ENCODE peak calls at places on chromosomes 1 and 21, in seven cellular contexts. One of them, this sample, is unnamed. For H3K4me1, the result is how much of the 10 kb centered on the place peaks cover.

GRCh38 chr1:33602271-33602670 is 129.8 kb downstream of the ZSCAN20 start:
- DNase-seq in mesendoderm: no peak
- DNase-seq in neuronal stem cell: no peak
- DNase-seq in H9: no peak
- DNase-seq in mesenchymal stem cell: no peak
- DNase-seq in trophoblast cell: no peak
- DNase-seq in H1: no peak
- DNase-seq in this sample: no peak

GRCh38 chr1:73901656-73902276 is 296.2 kb downstream of the LRRIQ3 start:
- DNase-seq in mesendoderm: no peak
- DNase-seq in neuronal stem cell: no peak
- DNase-seq in H9: no peak
- DNase-seq in mesenchymal stem cell: no peak
- DNase-seq in trophoblast cell: no peak
- DNase-seq in H1: no peak
- DNase-seq in this sample: no peak

GRCh38 chr1:54335396-54336056 is 70.7 kb downstream of the SSBP3 start:
- DNase-seq in mesendoderm: peak
- DNase-seq in neuronal stem cell: no peak
- DNase-seq in H9: no peak
- DNase-seq in mesenchymal stem cell: peak
- DNase-seq in trophoblast cell: peak
- DNase-seq in H1: no peak
- DNase-seq in this sample: peak

GRCh38 chr1:67834246-67834877 is 1.1 kb upstream of the GNG12 start:
- DNase-seq in mesendoderm: no peak
- DNase-seq in neuronal stem cell: no peak
- DNase-seq in H9: no peak
- DNase-seq in mesenchymal stem cell: no peak
- DNase-seq in trophoblast cell: no peak
- DNase-seq in H1: no peak
- DNase-seq in this sample: no peak

GRCh38 chr1:156658945-156659574 is 17.1 kb downstream of the BCAN start:
- DNase-seq in mesendoderm: no peak
- DNase-seq in neuronal stem cell: no peak
- DNase-seq in H9: no peak
- DNase-seq in mesenchymal stem cell: no peak
- DNase-seq in trophoblast cell: no peak
- DNase-seq in H1: no peak
- DNase-seq in this sample: no peak

GRCh38 chr1:7315946-7316345 is 455.1 kb upstream of the VAMP3 start:
- DNase-seq in mesendoderm: no peak
- DNase-seq in neuronal stem cell: no peak
- DNase-seq in H9: peak
- DNase-seq in mesenchymal stem cell: no peak
- DNase-seq in trophoblast cell: no peak
- DNase-seq in H1: no peak
- DNase-seq in this sample: no peak

GRCh38 chr1:172394167-172394751 is 26.2 kb upstream of the C1orf105 start:
- DNase-seq in mesendoderm: no peak
- DNase-seq in neuronal stem cell: no peak
- DNase-seq in H9: no peak
- DNase-seq in mesenchymal stem cell: peak
- DNase-seq in trophoblast cell: no peak
- DNase-seq in H1: no peak
- DNase-seq in this sample: peak

GRCh38 chr1:235063068-235063765 is 65.4 kb downstream of the TOMM20 start:
- DNase-seq in mesendoderm: no peak
- DNase-seq in neuronal stem cell: no peak
- DNase-seq in H9: no peak
- DNase-seq in mesenchymal stem cell: no peak
- DNase-seq in trophoblast cell: no peak
- DNase-seq in H1: no peak
- DNase-seq in this sample: no peak

GRCh38 chr1:8426996-8427395 is 109.1 kb downstream of the SLC45A1 start:
- DNase-seq in mesendoderm: no peak
- DNase-seq in neuronal stem cell: no peak
- DNase-seq in H9: no peak
- DNase-seq in mesenchymal stem cell: no peak
- DNase-seq in trophoblast cell: no peak
- DNase-seq in H1: no peak
- DNase-seq in this sample: no peak

GRCh38 chr1:205398586-205398985 is 23.3 kb downstream of the LEMD1 start:
- DNase-seq in mesendoderm: no peak
- DNase-seq in neuronal stem cell: no peak
- DNase-seq in H9: no peak
- DNase-seq in mesenchymal stem cell: no peak
- DNase-seq in trophoblast cell: no peak
- DNase-seq in H1: no peak
- DNase-seq in this sample: no peak

GRCh38 chr1:210262167-210262896 is 29.7 kb downstream of the SERTAD4 start:
- DNase-seq in mesendoderm: no peak
- DNase-seq in neuronal stem cell: no peak
- DNase-seq in H9: no peak
- DNase-seq in mesenchymal stem cell: peak
- DNase-seq in trophoblast cell: no peak
- DNase-seq in H1: no peak
- DNase-seq in this sample: peak

GRCh38 chr21:46113497-46114176 is 15.7 kb downstream of the COL6A2 start:
- DNase-seq in mesendoderm: no peak
- DNase-seq in neuronal stem cell: no peak
- DNase-seq in H9: no peak
- DNase-seq in mesenchymal stem cell: no peak
- DNase-seq in trophoblast cell: no peak
- DNase-seq in H1: no peak
- DNase-seq in this sample: no peak

GRCh38 chr1:226223157-226223785 is at the start of gene MIXL1:
- DNase-seq in mesendoderm: peak
- DNase-seq in neuronal stem cell: no peak
- DNase-seq in H9: peak
- DNase-seq in mesenchymal stem cell: peak
- DNase-seq in trophoblast cell: peak
- DNase-seq in H1: no peak
- DNase-seq in this sample: no peak

GRCh38 chr1:14954210-14954609 is 199.3 kb upstream of the TMEM51 start:
- DNase-seq in mesendoderm: no peak
- DNase-seq in neuronal stem cell: no peak
- DNase-seq in H9: no peak
- DNase-seq in mesenchymal stem cell: no peak
- DNase-seq in trophoblast cell: no peak
- DNase-seq in H1: no peak
- DNase-seq in this sample: peak

GRCh38 chr1:232471250-232471649 is 158.7 kb downstream of the SIPA1L2 start:
- DNase-seq in mesendoderm: no peak
- DNase-seq in neuronal stem cell: no peak
- DNase-seq in H9: no peak
- DNase-seq in mesenchymal stem cell: no peak
- DNase-seq in trophoblast cell: no peak
- DNase-seq in H1: no peak
- DNase-seq in this sample: no peak

GRCh38 chr1:91585982-91586381 is 85.3 kb downstream of the CDC7 start:
- DNase-seq in mesendoderm: no peak
- DNase-seq in neuronal stem cell: no peak
- DNase-seq in H9: no peak
- DNase-seq in mesenchymal stem cell: no peak
- DNase-seq in trophoblast cell: peak
- DNase-seq in H1: no peak
- DNase-seq in this sample: no peak

GRCh38 chr1:201630582-201630981 is 91.7 kb downstream of the NAV1 start:
- DNase-seq in mesendoderm: no peak
- DNase-seq in neuronal stem cell: no peak
- DNase-seq in H9: no peak
- DNase-seq in mesenchymal stem cell: no peak
- DNase-seq in trophoblast cell: no peak
- DNase-seq in H1: no peak
- DNase-seq in this sample: no peak

GRCh38 chr1:206575165-206575893 is 36.9 kb downstream of the EIF2D start:
- DNase-seq in mesendoderm: no peak
- DNase-seq in neuronal stem cell: no peak
- DNase-seq in H9: no peak
- DNase-seq in mesenchymal stem cell: peak
- DNase-seq in trophoblast cell: peak
- DNase-seq in H1: no peak
- DNase-seq in this sample: peak

GRCh38 chr1:227905573-227906487 is 41.9 kb downstream of the WNT9A start:
- DNase-seq in mesendoderm: no peak
- DNase-seq in neuronal stem cell: no peak
- DNase-seq in H9: no peak
- DNase-seq in mesenchymal stem cell: no peak
- DNase-seq in trophoblast cell: no peak
- DNase-seq in H1: no peak
- DNase-seq in this sample: no peak

GRCh38 chr1:242431786-242432185 is 92.7 kb downstream of the PLD5 start:
- DNase-seq in mesendoderm: no peak
- DNase-seq in neuronal stem cell: no peak
- DNase-seq in H9: no peak
- DNase-seq in mesenchymal stem cell: no peak
- DNase-seq in trophoblast cell: no peak
- DNase-seq in H1: no peak
- DNase-seq in this sample: no peak
- H2AK5ac ChIP-seq in mesendoderm: no peak
- H2AK5ac ChIP-seq in neuronal stem cell: no peak
- H2AK5ac ChIP-seq in H9: no peak
- H2AK5ac ChIP-seq in mesenchymal stem cell: no peak
- H2AK5ac ChIP-seq in trophoblast cell: no peak
- H2AK5ac ChIP-seq in H1: no peak
- H2AK5ac ChIP-seq in this sample: no peak

DNA sequence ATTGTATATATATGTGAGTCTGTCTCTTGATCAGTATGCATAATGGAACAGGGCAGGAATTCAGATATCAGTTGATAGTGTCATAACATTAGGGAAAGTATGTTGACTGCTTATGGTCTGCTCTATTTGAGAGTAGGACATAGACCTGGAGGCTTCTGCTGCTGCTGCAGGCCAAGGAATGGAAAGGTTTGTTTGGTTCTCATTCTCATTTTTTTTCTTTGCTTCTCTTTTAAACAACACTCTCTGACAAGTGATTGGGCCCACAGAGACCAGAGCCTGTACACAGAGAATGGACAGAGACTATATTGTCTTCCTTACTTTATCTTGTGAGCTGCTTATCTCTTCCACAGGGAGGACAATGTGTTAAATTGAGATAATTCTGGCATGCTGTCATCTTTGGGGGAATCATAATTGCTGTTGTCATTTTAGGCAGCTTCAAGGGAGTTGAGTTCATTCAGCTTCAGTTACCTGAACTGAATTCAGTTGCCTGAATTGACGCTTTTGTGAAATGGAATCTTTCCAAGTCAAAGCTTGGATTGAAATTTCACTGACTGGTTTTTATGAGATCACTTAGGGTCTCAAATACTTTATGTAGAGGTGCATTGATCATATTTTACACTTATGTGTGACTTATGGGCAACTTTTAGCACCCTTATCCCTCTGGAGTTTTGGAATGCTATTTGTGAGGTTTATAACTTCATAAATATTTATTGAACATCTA is 16.9 kb downstream of the CAP1 start:
- DNase-seq in mesendoderm: peak
- DNase-seq in neuronal stem cell: no peak
- DNase-seq in H9: no peak
- DNase-seq in mesenchymal stem cell: no peak
- DNase-seq in trophoblast cell: no peak
- DNase-seq in H1: no peak
- DNase-seq in this sample: no peak
- H3K4me1 ChIP-seq in mesendoderm: under half
- H3K4me1 ChIP-seq in neuronal stem cell: under half
- H3K4me1 ChIP-seq in H9: under half
- H3K4me1 ChIP-seq in mesenchymal stem cell: under half
- H3K4me1 ChIP-seq in trophoblast cell: under half
- H3K4me1 ChIP-seq in H1: under half
- H3K4me1 ChIP-seq in this sample: under half

GRCh38 chr1:93652335-93652949 is 29.2 kb downstream of the BCAR3 start:
- DNase-seq in mesendoderm: no peak
- DNase-seq in neuronal stem cell: no peak
- DNase-seq in H9: no peak
- DNase-seq in mesenchymal stem cell: no peak
- DNase-seq in trophoblast cell: no peak
- DNase-seq in H1: no peak
- DNase-seq in this sample: no peak

GRCh38 chr1:93651695-93652094 is 29.9 kb downstream of the BCAR3 start:
- DNase-seq in mesendoderm: no peak
- DNase-seq in neuronal stem cell: no peak
- DNase-seq in H9: no peak
- DNase-seq in mesenchymal stem cell: no peak
- DNase-seq in trophoblast cell: no peak
- DNase-seq in H1: no peak
- DNase-seq in this sample: no peak

GRCh38 chr1:93653656-93654055 is 28.0 kb downstream of the BCAR3 start:
- DNase-seq in mesendoderm: no peak
- DNase-seq in neuronal stem cell: no peak
- DNase-seq in H9: no peak
- DNase-seq in mesenchymal stem cell: no peak
- DNase-seq in trophoblast cell: no peak
- DNase-seq in H1: no peak
- DNase-seq in this sample: no peak

GRCh38 chr1:93649231-93649630 is 32.4 kb downstream of the BCAR3 start:
- DNase-seq in mesendoderm: no peak
- DNase-seq in neuronal stem cell: no peak
- DNase-seq in H9: no peak
- DNase-seq in mesenchymal stem cell: no peak
- DNase-seq in trophoblast cell: no peak
- DNase-seq in H1: no peak
- DNase-seq in this sample: peak

GRCh38 chr1:93648656-93649055 is 33.0 kb downstream of the BCAR3 start:
- DNase-seq in mesendoderm: no peak
- DNase-seq in neuronal stem cell: no peak
- DNase-seq in H9: no peak
- DNase-seq in mesenchymal stem cell: no peak
- DNase-seq in trophoblast cell: no peak
- DNase-seq in H1: no peak
- DNase-seq in this sample: no peak
- H2AK5ac ChIP-seq in mesendoderm: no peak
- H2AK5ac ChIP-seq in neuronal stem cell: no peak
- H2AK5ac ChIP-seq in H9: no peak
- H2AK5ac ChIP-seq in mesenchymal stem cell: no peak
- H2AK5ac ChIP-seq in trophoblast cell: no peak
- H2AK5ac ChIP-seq in H1: no peak
- H2AK5ac ChIP-seq in this sample: no peak

GRCh38 chr1:168482106-168482505 is 61.7 kb downstream of the XCL2 start:
- DNase-seq in mesendoderm: peak
- DNase-seq in neuronal stem cell: peak
- DNase-seq in H9: no peak
- DNase-seq in mesenchymal stem cell: no peak
- DNase-seq in trophoblast cell: peak
- DNase-seq in H1: no peak
- DNase-seq in this sample: no peak
- H3K4me1 ChIP-seq in mesendoderm: under half
- H3K4me1 ChIP-seq in neuronal stem cell: under half
- H3K4me1 ChIP-seq in H9: under half
- H3K4me1 ChIP-seq in mesenchymal stem cell: under half
- H3K4me1 ChIP-seq in trophoblast cell: under half
- H3K4me1 ChIP-seq in H1: under half
- H3K4me1 ChIP-seq in this sample: under half